ENCODE peak calls at places on chromosomes 2 and 18, in five cellular contexts. One of them, this sample, is unnamed.

GRCh38 chr2:68185541-68186164 is 28.0 kb downstream of the PNO1 start:
- ATAC-seq in psoas muscle: no peak
- ATAC-seq in stimulated activated naive CD8-positive, alpha-beta T cell treated with anti-CD3 and anti-CD28 coated beads, Interleukin-15, Interleukin-2, amounts not matched to agents 100 U/mL and 50 U/mL, for 24 hours: peak
- ATAC-seq in Right ventricle myocardium superior: no peak
- ATAC-seq in left ventricle myocardium superior: no peak
- ATAC-seq in this sample: no peak

GRCh38 chr2:108835038-108835437 is 48.5 kb downstream of the CCDC138 start:
- ATAC-seq in psoas muscle: no peak
- ATAC-seq in stimulated activated naive CD8-positive, alpha-beta T cell treated with anti-CD3 and anti-CD28 coated beads, Interleukin-15, Interleukin-2, amounts not matched to agents 100 U/mL and 50 U/mL, for 24 hours: no peak
- ATAC-seq in Right ventricle myocardium superior: no peak
- ATAC-seq in left ventricle myocardium superior: no peak
- ATAC-seq in this sample: no peak

GRCh38 chr2:167814881-167815718 is 432.3 kb downstream of the STK39 start:
- ATAC-seq in psoas muscle: no peak
- ATAC-seq in stimulated activated naive CD8-positive, alpha-beta T cell treated with anti-CD3 and anti-CD28 coated beads, Interleukin-15, Interleukin-2, amounts not matched to agents 100 U/mL and 50 U/mL, for 24 hours: no peak
- ATAC-seq in Right ventricle myocardium superior: no peak
- ATAC-seq in left ventricle myocardium superior: no peak
- ATAC-seq in this sample: no peak

GRCh38 chr2:188765522-188765921 is 208.7 kb upstream of the COL3A1 start:
- ATAC-seq in psoas muscle: no peak
- ATAC-seq in stimulated activated naive CD8-positive, alpha-beta T cell treated with anti-CD3 and anti-CD28 coated beads, Interleukin-15, Interleukin-2, amounts not matched to agents 100 U/mL and 50 U/mL, for 24 hours: peak
- ATAC-seq in Right ventricle myocardium superior: no peak
- ATAC-seq in left ventricle myocardium superior: no peak
- ATAC-seq in this sample: no peak

GRCh38 chr2:12502759-12503158 is 214.0 kb upstream of the TRIB2 start:
- ATAC-seq in psoas muscle: no peak
- ATAC-seq in stimulated activated naive CD8-positive, alpha-beta T cell treated with anti-CD3 and anti-CD28 coated beads, Interleukin-15, Interleukin-2, amounts not matched to agents 100 U/mL and 50 U/mL, for 24 hours: peak
- ATAC-seq in Right ventricle myocardium superior: no peak
- ATAC-seq in left ventricle myocardium superior: no peak
- ATAC-seq in this sample: no peak

GRCh38 chr18:50075772-50076171 is 119.2 kb downstream of the MYO5B start:
- ATAC-seq in psoas muscle: no peak
- ATAC-seq in stimulated activated naive CD8-positive, alpha-beta T cell treated with anti-CD3 and anti-CD28 coated beads, Interleukin-15, Interleukin-2, amounts not matched to agents 100 U/mL and 50 U/mL, for 24 hours: no peak
- ATAC-seq in Right ventricle myocardium superior: no peak
- ATAC-seq in left ventricle myocardium superior: no peak
- ATAC-seq in this sample: no peak

GRCh38 chr2:111632661-111633060 is 251.3 kb downstream of the ANAPC1 start:
- ATAC-seq in psoas muscle: no peak
- ATAC-seq in stimulated activated naive CD8-positive, alpha-beta T cell treated with anti-CD3 and anti-CD28 coated beads, Interleukin-15, Interleukin-2, amounts not matched to agents 100 U/mL and 50 U/mL, for 24 hours: peak
- ATAC-seq in Right ventricle myocardium superior: no peak
- ATAC-seq in left ventricle myocardium superior: no peak
- ATAC-seq in this sample: no peak

GRCh38 chr2:137287934-137288639 is 522.7 kb downstream of the THSD7B start:
- ATAC-seq in psoas muscle: no peak
- ATAC-seq in stimulated activated naive CD8-positive, alpha-beta T cell treated with anti-CD3 and anti-CD28 coated beads, Interleukin-15, Interleukin-2, amounts not matched to agents 100 U/mL and 50 U/mL, for 24 hours: no peak
- ATAC-seq in Right ventricle myocardium superior: no peak
- ATAC-seq in left ventricle myocardium superior: no peak
- ATAC-seq in this sample: no peak

GRCh38 chr2:172242968-172243367 is 140.3 kb upstream of the DLX2 start:
- ATAC-seq in psoas muscle: no peak
- ATAC-seq in stimulated activated naive CD8-positive, alpha-beta T cell treated with anti-CD3 and anti-CD28 coated beads, Interleukin-15, Interleukin-2, amounts not matched to agents 100 U/mL and 50 U/mL, for 24 hours: no peak
- ATAC-seq in Right ventricle myocardium superior: no peak
- ATAC-seq in left ventricle myocardium superior: no peak
- ATAC-seq in this sample: no peak

GRCh38 chr2:139067072-139067471 is 286.9 kb upstream of the NXPH2 start:
- ATAC-seq in psoas muscle: no peak
- ATAC-seq in stimulated activated naive CD8-positive, alpha-beta T cell treated with anti-CD3 and anti-CD28 coated beads, Interleukin-15, Interleukin-2, amounts not matched to agents 100 U/mL and 50 U/mL, for 24 hours: no peak
- ATAC-seq in Right ventricle myocardium superior: no peak
- ATAC-seq in left ventricle myocardium superior: no peak
- ATAC-seq in this sample: no peak

GRCh38 chr2:202750778-202751427 is 116.1 kb downstream of the FAM117B start:
- ATAC-seq in psoas muscle: no peak
- ATAC-seq in stimulated activated naive CD8-positive, alpha-beta T cell treated with anti-CD3 and anti-CD28 coated beads, Interleukin-15, Interleukin-2, amounts not matched to agents 100 U/mL and 50 U/mL, for 24 hours: no peak
- ATAC-seq in Right ventricle myocardium superior: no peak
- ATAC-seq in left ventricle myocardium superior: no peak
- ATAC-seq in this sample: no peak

GRCh38 chr2:167151894-167152293 is 263.6 kb downstream of the XIRP2 start:
- ATAC-seq in psoas muscle: no peak
- ATAC-seq in stimulated activated naive CD8-positive, alpha-beta T cell treated with anti-CD3 and anti-CD28 coated beads, Interleukin-15, Interleukin-2, amounts not matched to agents 100 U/mL and 50 U/mL, for 24 hours: no peak
- ATAC-seq in Right ventricle myocardium superior: no peak
- ATAC-seq in left ventricle myocardium superior: no peak
- ATAC-seq in this sample: no peak

GRCh38 chr2:190841707-190842505 is 38.7 kb upstream of the GLS start:
- ATAC-seq in psoas muscle: no peak
- ATAC-seq in stimulated activated naive CD8-positive, alpha-beta T cell treated with anti-CD3 and anti-CD28 coated beads, Interleukin-15, Interleukin-2, amounts not matched to agents 100 U/mL and 50 U/mL, for 24 hours: peak
- ATAC-seq in Right ventricle myocardium superior: no peak
- ATAC-seq in left ventricle myocardium superior: no peak
- ATAC-seq in this sample: no peak

This sample was measured in gastroesophageal sphincter.